ENCODE peak calls at places on chromosomes 6 and 20, in eight cellular contexts. S is heart right ventricle; P is NCI-H1417; R is non-pigmented ciliary epithelial cell; J is C1 segment of cervical spinal cord; U is Right ventricle myocardium superior; N is activated T-helper 1 cell treated with anti-CD3 and anti-CD28 coated beads, Interleukin-2, amount 50 U/mL, for 16 hours; O is stimulated activated CD8-positive, alpha-beta memory T cell treated with anti-CD3 and anti-CD28 coated beads, Interleukin-2, amount 100 ng/mL, for 1 hour. L is an unnamed sample.

GRCh38 chr20:60261323-60261722 is 303.1 kb downstream of the CDH26 start:
- DNase-seq in P (no peak), S (no peak), J (no peak), O (no peak), U (no peak), R (no peak), N (no peak), L (no peak)

GRCh38 chr20:4161447-4162251 is 146.3 kb upstream of the RNF24 start:
- DNase-seq in U (no peak), N (no peak), S (no peak), P (peak; percentile 86), O (no peak), R (no peak), J (no peak), L (peak; percentile 46)

GRCh38 chr6:39344821-39345280 is 22.3 kb upstream of the KCNK16 start:
- DNase-seq in U (no peak), R (no peak), S (no peak), J (no peak), O (no peak), N (no peak), P (no peak), L (no peak)

GRCh38 chr6:25070547-25071366 is 135.0 kb upstream of the RIPOR2 start:
- DNase-seq in O (peak; percentile 65), N (peak; percentile 51), P (peak; percentile 76), J (peak; percentile 29), U (peak; percentile 74), R (peak; percentile 50), S (peak; percentile 44), L (peak; percentile 61)

GRCh38 chr6:23081701-23082100 is 512.3 kb downstream of the HDGFL1 start:
- DNase-seq in P (no peak), S (no peak), R (no peak), U (no peak), J (no peak), N (no peak), O (no peak), L (no peak)

GRCh38 chr20:23482138-23482537 is 8.8 kb upstream of the CST8 start:
- DNase-seq in U (no peak), J (no peak), O (no peak), N (no peak), S (no peak), R (no peak), P (no peak), L (no peak)

GRCh38 chr6:113172531-113172966 is 684.6 kb upstream of the MARCKS start:
- DNase-seq in O (no peak), S (peak; percentile 18), R (no peak), U (peak; percentile 56), J (peak; percentile 67), N (no peak), P (peak; percentile 13), L (peak; percentile 47)

GRCh38 chr6:20755631-20756030 is 221.4 kb downstream of the CDKAL1 start:
- DNase-seq in N (no peak), P (no peak), U (no peak), J (no peak), R (peak; percentile 10), O (no peak), S (no peak), L (no peak)

L was measured in right cardiac atrium.